ENCODE peak calls at places on chromosome 3, in ten cellular contexts. One of them, this sample, is unnamed.

GRCh38 chr3:98791341-98792325 is 28.5 kb downstream of the ST3GAL6 start:
- DNase-seq in ovary: no peak
- DNase-seq in GM12878: no peak
- DNase-seq in esophagus muscularis mucosa: no peak
- DNase-seq in tibial nerve: no peak
- DNase-seq in K562: no peak
- DNase-seq in HepG2: no peak
- DNase-seq in transverse colon: no peak
- DNase-seq in stomach: no peak
- DNase-seq in A549: no peak
- DNase-seq in this sample: no peak

GRCh38 chr3:13132281-13132680 is 59.1 kb upstream of the IQSEC1 start:
- DNase-seq in esophagus muscularis mucosa: no peak
- DNase-seq in GM12878: no peak
- DNase-seq in A549: no peak
- DNase-seq in HepG2: no peak
- DNase-seq in transverse colon: peak
- DNase-seq in tibial nerve: no peak
- DNase-seq in stomach: peak
- DNase-seq in ovary: no peak
- DNase-seq in K562: no peak
- DNase-seq in this sample: no peak

GRCh38 chr3:175489406-175489805 is 630.3 kb downstream of the NAALADL2 start:
- DNase-seq in K562: no peak
- DNase-seq in A549: no peak
- DNase-seq in transverse colon: no peak
- DNase-seq in esophagus muscularis mucosa: no peak
- DNase-seq in stomach: no peak
- DNase-seq in ovary: no peak
- DNase-seq in HepG2: no peak
- DNase-seq in GM12878: no peak
- DNase-seq in tibial nerve: no peak
- DNase-seq in this sample: no peak

GRCh38 chr3:171807129-171807675 is 3.1 kb downstream of the PLD1 start:
- DNase-seq in ovary: no peak
- DNase-seq in esophagus muscularis mucosa: no peak
- DNase-seq in A549: no peak
- DNase-seq in K562: no peak
- DNase-seq in transverse colon: no peak
- DNase-seq in stomach: no peak
- DNase-seq in tibial nerve: no peak
- DNase-seq in HepG2: no peak
- DNase-seq in GM12878: no peak
- DNase-seq in this sample: no peak

GRCh38 chr3:129233538-129233937 is 15.9 kb upstream of the COPG1 start:
- DNase-seq in K562: no peak
- DNase-seq in tibial nerve: peak
- DNase-seq in ovary: no peak
- DNase-seq in HepG2: no peak
- DNase-seq in A549: no peak
- DNase-seq in GM12878: peak
- DNase-seq in transverse colon: peak
- DNase-seq in stomach: peak
- DNase-seq in esophagus muscularis mucosa: no peak
- DNase-seq in this sample: peak

GRCh38 chr3:34256021-34256420 is 457.6 kb downstream of the PDCD6IP start:
- DNase-seq in A549: no peak
- DNase-seq in GM12878: no peak
- DNase-seq in transverse colon: no peak
- DNase-seq in esophagus muscularis mucosa: no peak
- DNase-seq in K562: no peak
- DNase-seq in tibial nerve: no peak
- DNase-seq in HepG2: no peak
- DNase-seq in ovary: no peak
- DNase-seq in stomach: no peak
- DNase-seq in this sample: no peak

GRCh38 chr3:187972454-187972853 is 181.5 kb upstream of the LPP start:
- DNase-seq in tibial nerve: no peak
- DNase-seq in GM12878: no peak
- DNase-seq in K562: no peak
- DNase-seq in A549: no peak
- DNase-seq in stomach: no peak
- DNase-seq in ovary: no peak
- DNase-seq in transverse colon: no peak
- DNase-seq in esophagus muscularis mucosa: no peak
- DNase-seq in HepG2: no peak
- DNase-seq in this sample: no peak

GRCh38 chr3:41682996-41683395 is 278.9 kb downstream of the ULK4 start:
- DNase-seq in ovary: no peak
- DNase-seq in tibial nerve: no peak
- DNase-seq in stomach: no peak
- DNase-seq in GM12878: no peak
- DNase-seq in HepG2: no peak
- DNase-seq in transverse colon: no peak
- DNase-seq in A549: no peak
- DNase-seq in K562: no peak
- DNase-seq in esophagus muscularis mucosa: no peak
- DNase-seq in this sample: no peak

GRCh38 chr3:144636833-144637232 is 665.2 kb downstream of the DIPK2A start:
- DNase-seq in A549: peak
- DNase-seq in GM12878: no peak
- DNase-seq in ovary: no peak
- DNase-seq in stomach: no peak
- DNase-seq in transverse colon: no peak
- DNase-seq in HepG2: peak
- DNase-seq in tibial nerve: no peak
- DNase-seq in esophagus muscularis mucosa: no peak
- DNase-seq in K562: no peak
- DNase-seq in this sample: no peak

GRCh38 chr3:111924283-111924682 is 54.5 kb upstream of the ABHD10 start:
- DNase-seq in transverse colon: peak
- DNase-seq in stomach: peak
- DNase-seq in esophagus muscularis mucosa: no peak
- DNase-seq in ovary: no peak
- DNase-seq in HepG2: no peak
- DNase-seq in GM12878: no peak
- DNase-seq in tibial nerve: no peak
- DNase-seq in A549: no peak
- DNase-seq in K562: no peak
- DNase-seq in this sample: peak

GRCh38 chr3:161508852-161509477 is 12.4 kb downstream of the OTOL1 start:
- DNase-seq in ovary: no peak
- DNase-seq in esophagus muscularis mucosa: no peak
- DNase-seq in A549: peak
- DNase-seq in K562: no peak
- DNase-seq in HepG2: no peak
- DNase-seq in stomach: no peak
- DNase-seq in tibial nerve: no peak
- DNase-seq in transverse colon: no peak
- DNase-seq in GM12878: no peak
- DNase-seq in this sample: no peak

GRCh38 chr3:48082580-48083187 is 66.5 kb upstream of the MAP4 start:
- DNase-seq in K562: peak
- DNase-seq in ovary: no peak
- DNase-seq in tibial nerve: no peak
- DNase-seq in A549: no peak
- DNase-seq in transverse colon: no peak
- DNase-seq in HepG2: no peak
- DNase-seq in GM12878: no peak
- DNase-seq in stomach: no peak
- DNase-seq in esophagus muscularis mucosa: no peak
- DNase-seq in this sample: no peak

GRCh38 chr3:42732829-42733459 is 30.3 kb upstream of the HHATL start:
- DNase-seq in ovary: no peak
- DNase-seq in stomach: no peak
- DNase-seq in HepG2: peak
- DNase-seq in tibial nerve: no peak
- DNase-seq in A549: no peak
- DNase-seq in esophagus muscularis mucosa: no peak
- DNase-seq in GM12878: no peak
- DNase-seq in K562: no peak
- DNase-seq in transverse colon: no peak
- DNase-seq in this sample: peak

GRCh38 chr3:78887608-78888011 is 880.2 kb downstream of the ROBO1 start:
- DNase-seq in A549: no peak
- DNase-seq in tibial nerve: no peak
- DNase-seq in esophagus muscularis mucosa: no peak
- DNase-seq in HepG2: no peak
- DNase-seq in stomach: no peak
- DNase-seq in K562: no peak
- DNase-seq in ovary: no peak
- DNase-seq in transverse colon: no peak
- DNase-seq in GM12878: peak
- DNase-seq in this sample: no peak

GRCh38 chr3:193977622-193978021 is 158.3 kb upstream of the HES1 start:
- DNase-seq in tibial nerve: no peak
- DNase-seq in transverse colon: no peak
- DNase-seq in A549: no peak
- DNase-seq in esophagus muscularis mucosa: no peak
- DNase-seq in GM12878: no peak
- DNase-seq in stomach: no peak
- DNase-seq in HepG2: no peak
- DNase-seq in ovary: no peak
- DNase-seq in K562: no peak
- DNase-seq in this sample: no peak

GRCh38 chr3:13301295-13301987 is 118.7 kb downstream of the NUP210 start:
- DNase-seq in A549: peak
- DNase-seq in stomach: no peak
- DNase-seq in esophagus muscularis mucosa: no peak
- DNase-seq in tibial nerve: no peak
- DNase-seq in GM12878: peak
- DNase-seq in transverse colon: no peak
- DNase-seq in ovary: no peak
- DNase-seq in K562: peak
- DNase-seq in HepG2: peak
- DNase-seq in this sample: no peak

GRCh38 chr3:156382458-156383346 is 172.2 kb downstream of the SSR3 start:
- DNase-seq in A549: peak
- DNase-seq in HepG2: peak
- DNase-seq in K562: peak
- DNase-seq in tibial nerve: no peak
- DNase-seq in stomach: peak
- DNase-seq in GM12878: no peak
- DNase-seq in ovary: no peak
- DNase-seq in transverse colon: peak
- DNase-seq in esophagus muscularis mucosa: no peak
- DNase-seq in this sample: no peak

GRCh38 chr3:184465883-184466412 is 86.1 kb downstream of the CHRD start:
- DNase-seq in K562: no peak
- DNase-seq in transverse colon: no peak
- DNase-seq in A549: no peak
- DNase-seq in stomach: no peak
- DNase-seq in esophagus muscularis mucosa: peak
- DNase-seq in HepG2: no peak
- DNase-seq in tibial nerve: no peak
- DNase-seq in GM12878: no peak
- DNase-seq in ovary: peak
- DNase-seq in this sample: no peak

GRCh38 chr3:186361246-186361611 is 805 bp downstream of the DGKG start:
- DNase-seq in tibial nerve: no peak
- DNase-seq in esophagus muscularis mucosa: no peak
- DNase-seq in A549: no peak
- DNase-seq in ovary: no peak
- DNase-seq in transverse colon: no peak
- DNase-seq in GM12878: no peak
- DNase-seq in stomach: no peak
- DNase-seq in HepG2: no peak
- DNase-seq in K562: no peak
- DNase-seq in this sample: no peak

GRCh38 chr3:14760185-14760584 is 58.6 kb upstream of the FGD5 start:
- DNase-seq in A549: no peak
- DNase-seq in GM12878: no peak
- DNase-seq in ovary: no peak
- DNase-seq in esophagus muscularis mucosa: no peak
- DNase-seq in transverse colon: no peak
- DNase-seq in tibial nerve: no peak
- DNase-seq in HepG2: no peak
- DNase-seq in stomach: no peak
- DNase-seq in K562: no peak
- DNase-seq in this sample: no peak
- TF ChIP-seq EP300 in A549: no peak
- TF ChIP-seq EP300 in GM12878: no peak
- TF ChIP-seq EP300 in ovary: no peak
- TF ChIP-seq EP300 in esophagus muscularis mucosa: no peak
- TF ChIP-seq EP300 in transverse colon: no peak
- TF ChIP-seq EP300 in tibial nerve: no peak
- TF ChIP-seq EP300 in HepG2: no peak
- TF ChIP-seq EP300 in stomach: no peak
- TF ChIP-seq EP300 in K562: no peak
- TF ChIP-seq EP300 in this sample: no peak

GRCh38 chr3:163722421-163722820 is 1355.9 kb downstream of the SI start:
- DNase-seq in ovary: no peak
- DNase-seq in GM12878: no peak
- DNase-seq in HepG2: no peak
- DNase-seq in transverse colon: no peak
- DNase-seq in A549: no peak
- DNase-seq in K562: no peak
- DNase-seq in esophagus muscularis mucosa: no peak
- DNase-seq in stomach: no peak
- DNase-seq in tibial nerve: no peak
- DNase-seq in this sample: no peak
- H3K27ac ChIP-seq in ovary: no peak
- H3K27ac ChIP-seq in GM12878: no peak
- H3K27ac ChIP-seq in HepG2: no peak
- H3K27ac ChIP-seq in transverse colon: no peak
- H3K27ac ChIP-seq in A549: no peak
- H3K27ac ChIP-seq in K562: no peak
- H3K27ac ChIP-seq in esophagus muscularis mucosa: no peak
- H3K27ac ChIP-seq in stomach: no peak
- H3K27ac ChIP-seq in tibial nerve: no peak
- H3K27ac ChIP-seq in this sample: no peak

DNA sequence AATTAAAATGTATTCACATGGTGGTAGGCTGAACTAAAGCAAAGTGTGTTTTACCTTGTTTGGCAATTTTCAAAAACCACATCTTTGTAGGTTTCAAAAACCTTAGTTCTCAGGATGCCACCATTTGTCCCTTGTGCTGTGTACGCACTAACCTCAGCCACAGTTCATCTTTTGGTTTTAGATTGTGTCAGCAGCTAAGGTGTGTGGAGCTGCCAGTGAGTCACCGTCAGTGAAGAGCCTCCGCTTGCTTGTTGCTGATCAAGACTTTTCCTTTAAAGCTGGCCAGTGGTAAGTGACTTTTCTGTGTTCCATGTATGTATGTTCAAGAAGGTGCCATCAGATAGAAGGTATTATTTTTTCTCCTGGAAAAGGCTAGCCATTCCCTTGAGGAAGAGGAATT is 21.1 kb downstream of the OXNAD1 start:
- DNase-seq in transverse colon: peak
- DNase-seq in K562: no peak
- DNase-seq in HepG2: no peak
- DNase-seq in tibial nerve: no peak
- DNase-seq in ovary: no peak
- DNase-seq in A549: no peak
- DNase-seq in GM12878: no peak
- DNase-seq in esophagus muscularis mucosa: no peak
- DNase-seq in stomach: no peak
- DNase-seq in this sample: no peak
- TF ChIP-seq EP300 in transverse colon: no peak
- TF ChIP-seq EP300 in K562: no peak
- TF ChIP-seq EP300 in HepG2: no peak
- TF ChIP-seq EP300 in tibial nerve: no peak
- TF ChIP-seq EP300 in ovary: no peak
- TF ChIP-seq EP300 in A549: no peak
- TF ChIP-seq EP300 in GM12878: peak
- TF ChIP-seq EP300 in esophagus muscularis mucosa: no peak
- TF ChIP-seq EP300 in stomach: no peak
- TF ChIP-seq EP300 in this sample: no peak

GRCh38 chr3:64331605-64332004 is 106.3 kb upstream of the PRICKLE2 start:
- DNase-seq in K562: no peak
- DNase-seq in GM12878: no peak
- DNase-seq in transverse colon: no peak
- DNase-seq in A549: no peak
- DNase-seq in stomach: no peak
- DNase-seq in ovary: no peak
- DNase-seq in HepG2: no peak
- DNase-seq in esophagus muscularis mucosa: no peak
- DNase-seq in tibial nerve: no peak
- DNase-seq in this sample: no peak
- H3K27ac ChIP-seq in K562: no peak
- H3K27ac ChIP-seq in GM12878: no peak
- H3K27ac ChIP-seq in transverse colon: no peak
- H3K27ac ChIP-seq in A549: no peak
- H3K27ac ChIP-seq in stomach: no peak
- H3K27ac ChIP-seq in ovary: no peak
- H3K27ac ChIP-seq in HepG2: no peak
- H3K27ac ChIP-seq in esophagus muscularis mucosa: no peak
- H3K27ac ChIP-seq in tibial nerve: no peak
- H3K27ac ChIP-seq in this sample: no peak

This sample was measured in sigmoid colon.